ENCODE peak calls at places on chromosomes 4 and X, in eight cellular contexts. J is NCI-H1436; B is T-helper 22 cell; Z is erythroblast; U is stimulated activated CD8-positive, alpha-beta memory T cell treated with anti-CD3 and anti-CD28 coated beads, Interleukin-15, amount 100 ng/mL, for 4 hours; O is stimulated activated CD4-positive, alpha-beta T cell treated with anti-CD3 and anti-CD28 coated beads, Interleukin-1b, Interleukin-23, amount 100 ng/mL, for 24 hours; M is T-helper 1 cell; L is OCI-LY7. S is an unnamed sample.

GRCh38 chr4:119627267-119628190 is 1.1 kb downstream of the PDE5A start:
- DNase-seq in J (peak; percentile 59), B (peak; percentile 7), Z (peak; percentile 39), U (no peak), O (peak; percentile 41), M (peak; percentile 33), L (peak; percentile 67), S (no peak)

GRCh38 chr4:682490-683172 is 6.3 kb downstream of the SLC49A3 start:
- DNase-seq in J (no peak), B (no peak), Z (no peak), U (no peak), O (no peak), M (no peak), L (no peak), S (no peak)

GRCh38 chrX:153820601-153821000 is 9.7 kb downstream of the PDZD4 start:
- DNase-seq in J (no peak), B (no peak), Z (no peak), U (no peak), O (no peak), M (no peak), L (no peak), S (no peak)

GRCh38 chrX:43974076-43974475 is 886 bp upstream of the NDP start:
- DNase-seq in J (no peak), B (no peak), Z (no peak), U (no peak), O (no peak), M (no peak), L (no peak), S (no peak)

GRCh38 chr4:163165217-163166017 is 1.3 kb downstream of the NAF1 start:
- DNase-seq in J (no peak), B (no peak), Z (peak; percentile 27), U (no peak), O (no peak), M (peak; percentile 8), L (peak; percentile 8), S (no peak)

GRCh38 chr4:2071252-2071911 is 12.3 kb downstream of the NAT8L start:
- DNase-seq in J (no peak), B (no peak), Z (no peak), U (no peak), O (no peak), M (no peak), L (no peak), S (no peak)

GRCh38 chr4:121696641-121697461 is at the start of gene ANXA5:
- DNase-seq in J (peak; percentile 49), B (peak; percentile 55), Z (peak; percentile 86), U (peak; percentile 42), O (peak; percentile 77), M (peak; percentile 86), L (peak; percentile 76), S (peak; percentile 52)

GRCh38 chrX:8846271-8846670 is 45.1 kb upstream of the FAM9A start:
- DNase-seq in J (no peak), B (no peak), Z (no peak), U (no peak), O (no peak), M (no peak), L (no peak), S (no peak)

GRCh38 chrX:132171881-132172280 is 44.1 kb upstream of the FRMD7 start:
- DNase-seq in J (no peak), B (no peak), Z (no peak), U (no peak), O (no peak), M (no peak), L (no peak), S (no peak)

GRCh38 chrX:76555816-76556215 is 128.3 kb downstream of the MAGEE1 start:
- DNase-seq in J (no peak), B (no peak), Z (peak; percentile 54), U (no peak), O (no peak), M (peak; percentile 27), L (peak; percentile 61), S (no peak)

GRCh38 chrX:20029728-20030127 is 38.9 kb upstream of the BCLAF3 start:
- DNase-seq in J (no peak), B (no peak), Z (no peak), U (no peak), O (no peak), M (no peak), L (no peak), S (no peak)

GRCh38 chrX:71171110-71171801 is 26.6 kb downstream of the NLGN3 start:
- DNase-seq in J (no peak), B (no peak), Z (no peak), U (no peak), O (no peak), M (no peak), L (no peak), S (no peak)

GRCh38 chr4:22071749-22072148 is 123.2 kb upstream of the KCNIP4 start:
- DNase-seq in J (no peak), B (no peak), Z (no peak), U (no peak), O (no peak), M (peak; percentile 8), L (no peak), S (no peak)